ENCODE peak calls at places on chromosome 22, in nine cellular contexts. K, W, X, V, B, D, N, U and S are unnamed samples.

GRCh38 chr22:40310081-40310770 is 36.1 kb upstream of the ADSL start:
- DNase-seq in K (peak), W (no peak), X (no peak), V (no peak), B (no peak), D (no peak), N (peak), U (no peak), S (no peak)

GRCh38 chr22:45458532-45458931 is 44.2 kb upstream of the FBLN1 start:
- DNase-seq in K (no peak), W (no peak), X (no peak), V (no peak), B (no peak), D (no peak), N (no peak), U (no peak), S (no peak)

GRCh38 chr22:36184433-36185035 is 17.1 kb downstream of the APOL4 start:
- DNase-seq in K (no peak), W (no peak), X (no peak), V (no peak), B (no peak), D (no peak), N (no peak), U (no peak), S (no peak)

GRCh38 chr22:24335529-24335928 is 64.9 kb downstream of the SPECC1L start:
- DNase-seq in K (no peak), W (no peak), X (no peak), V (no peak), B (no peak), D (no peak), N (no peak), U (no peak), S (no peak)

GRCh38 chr22:49294656-49295464 is 532.8 kb downstream of the BRD1 start:
- DNase-seq in K (no peak), W (no peak), X (peak), V (no peak), B (no peak), D (no peak), N (no peak), U (no peak), S (no peak)

GRCh38 chr22:18023509-18024275 is 669 bp downstream of the MICAL3 start:
- DNase-seq in K (peak), W (peak), X (peak), V (peak), B (no peak), D (peak), N (peak), U (peak), S (peak)

GRCh38 chr22:49334589-49334873 is 493.1 kb downstream of the BRD1 start:
- DNase-seq in K (no peak), W (no peak), X (no peak), V (no peak), B (no peak), D (no peak), N (no peak), U (no peak), S (no peak)

GRCh38 chr22:22590136-22590891 is 31.2 kb upstream of the PRAME start:
- DNase-seq in K (no peak), W (no peak), X (no peak), V (no peak), B (no peak), D (no peak), N (no peak), U (no peak), S (no peak)

GRCh38 chr22:48712558-48712957 is 1115.1 kb downstream of the BRD1 start:
- DNase-seq in K (no peak), W (no peak), X (no peak), V (no peak), B (no peak), D (no peak), N (peak), U (peak), S (no peak)

GRCh38 chr22:28025333-28025732 is 106.3 kb upstream of the PITPNB start:
- DNase-seq in K (no peak), W (peak), X (peak), V (no peak), B (no peak), D (no peak), N (peak), U (peak), S (no peak)

GRCh38 chr22:36331306-36331911 is 56.4 kb downstream of the MYH9 start:
- DNase-seq in K (peak), W (peak), X (peak), V (peak), B (peak), D (peak), N (peak), U (no peak), S (peak)

GRCh38 chr22:49039625-49040024 is 788.0 kb downstream of the BRD1 start:
- DNase-seq in K (no peak), W (no peak), X (no peak), V (no peak), B (peak), D (no peak), N (peak), U (no peak), S (no peak)

GRCh38 chr22:23067023-23067650 is 3.2 kb upstream of the GNAZ start:
- DNase-seq in K (peak), W (no peak), X (peak), V (no peak), B (no peak), D (peak), N (peak), U (peak), S (no peak)

GRCh38 chr22:35921777-35922176 is 106.8 kb downstream of the RBFOX2 start:
- DNase-seq in K (peak), W (peak), X (peak), V (peak), B (peak), D (peak), N (peak), U (peak), S (peak)

GRCh38 chr22:21975273-21975672 is 7.3 kb downstream of the TOP3B start:
- DNase-seq in K (no peak), W (no peak), X (no peak), V (no peak), B (no peak), D (no peak), N (no peak), U (no peak), S (no peak)

GRCh38 chr22:22673628-22674027 is 29.2 kb downstream of the GGTLC2 start:
- DNase-seq in K (no peak), W (no peak), X (no peak), V (no peak), B (no peak), D (no peak), N (no peak), U (no peak), S (no peak)

GRCh38 chr22:22770280-22770871 is 117.2 kb upstream of the IGLL5 start:
- DNase-seq in K (peak), W (peak), X (peak), V (peak), B (peak), D (peak), N (no peak), U (no peak), S (peak)

GRCh38 chr22:36298601-36299000 is 45.7 kb downstream of the APOL1 start:
- DNase-seq in K (no peak), W (no peak), X (no peak), V (no peak), B (no peak), D (no peak), N (no peak), U (no peak), S (no peak)

GRCh38 chr22:35335936-35336781 is 36.5 kb downstream of the TOM1 start:
- DNase-seq in K (no peak), W (no peak), X (peak), V (no peak), B (no peak), D (no peak), N (peak), U (no peak), S (no peak)

GRCh38 chr22:33404723-33405122 is 346.5 kb upstream of the SYN3 start:
- DNase-seq in K (no peak), W (no peak), X (no peak), V (no peak), B (peak), D (no peak), N (no peak), U (no peak), S (no peak)

GRCh38 chr22:36406139-36406538 is 18.4 kb upstream of the MYH9 start:
- DNase-seq in K (no peak), W (no peak), X (no peak), V (no peak), B (no peak), D (no peak), N (no peak), U (no peak), S (no peak)

GRCh38 chr22:32776800-32777199 is 24.7 kb upstream of the TIMP3 start:
- DNase-seq in K (no peak), W (no peak), X (no peak), V (no peak), B (no peak), D (no peak), N (no peak), U (no peak), S (no peak)

GRCh38 chr22:48635825-48636224 is 1191.8 kb downstream of the BRD1 start:
- DNase-seq in K (peak), W (no peak), X (no peak), V (no peak), B (no peak), D (no peak), N (no peak), U (no peak), S (no peak)

DNA sequence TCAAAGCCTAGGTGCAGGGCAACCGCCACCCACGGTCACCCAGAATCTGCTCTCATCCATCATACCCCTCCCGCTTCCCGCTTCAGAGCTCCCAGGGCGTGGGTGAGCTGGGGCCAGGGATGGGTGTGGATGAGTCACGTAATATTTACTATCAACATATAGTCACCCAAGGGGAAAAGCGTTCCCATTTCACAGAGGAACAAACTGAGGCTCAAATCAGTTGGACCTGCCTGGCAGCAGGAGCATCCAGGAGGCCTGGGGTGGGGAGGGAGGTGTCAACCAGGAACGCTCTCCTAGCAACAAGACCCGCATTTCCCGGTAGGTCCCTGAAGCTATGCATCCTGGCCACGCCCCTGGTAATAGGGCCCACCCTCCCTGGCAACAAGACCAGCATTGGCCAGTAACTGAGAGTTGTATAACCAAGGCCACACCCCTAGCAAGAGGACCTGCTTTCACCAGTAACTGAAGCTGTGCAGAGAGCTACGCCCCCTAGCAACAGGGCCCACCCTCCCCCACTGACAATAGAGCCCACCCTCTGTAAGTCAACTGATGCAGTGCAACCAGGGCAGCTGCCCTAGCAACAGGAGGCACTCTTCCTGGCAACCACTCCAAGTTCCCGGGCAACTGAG is 32.7 kb upstream of the TXNRD2 start:
- DNase-seq in K (peak), W (peak), X (peak), V (peak), B (peak), D (peak), N (no peak), U (no peak), S (no peak)
- TF ChIP-seq CTCF in K (no peak), W (no peak), X (no peak), V (no peak), B (no peak), D (no peak), N (no peak), U (no peak), S (no peak)

GRCh38 chr22:41446057-41446501 is 522 bp downstream of the TOB2 start:
- DNase-seq in K (peak), W (peak), X (peak), V (no peak), B (no peak), D (peak), N (peak), U (no peak), S (no peak)
- TF ChIP-seq EP300 in K (no peak), W (no peak), X (no peak), V (no peak), B (no peak), D (no peak), N (no peak), U (no peak), S (no peak)

DNA sequence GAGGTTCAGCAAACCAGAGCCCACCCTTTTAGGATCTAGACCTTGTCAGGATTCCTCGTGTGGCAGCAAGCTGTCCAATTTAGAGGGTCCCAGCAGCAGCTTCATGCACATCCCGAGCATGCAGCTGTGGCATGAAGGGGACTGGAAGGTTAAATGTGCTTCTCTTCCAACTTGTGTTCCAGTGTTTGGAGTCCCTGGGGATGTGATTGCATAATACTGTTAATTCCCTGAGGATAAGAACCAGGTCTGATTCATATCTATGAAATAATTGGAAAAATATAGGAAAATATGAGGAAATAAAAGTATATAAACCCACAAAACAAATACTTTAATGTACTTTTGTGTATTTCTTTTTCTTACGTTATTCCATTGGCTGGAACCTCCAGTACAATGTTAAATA is 130.5 kb downstream of the MORC2 start:
- DNase-seq in K (no peak), W (no peak), X (no peak), V (no peak), B (no peak), D (no peak), N (no peak), U (no peak), S (no peak)
- H3K27ac ChIP-seq in K (no peak), W (no peak), X (no peak), V (no peak), B (no peak), D (no peak), N (no peak), U (peak), S (no peak)

DNA sequence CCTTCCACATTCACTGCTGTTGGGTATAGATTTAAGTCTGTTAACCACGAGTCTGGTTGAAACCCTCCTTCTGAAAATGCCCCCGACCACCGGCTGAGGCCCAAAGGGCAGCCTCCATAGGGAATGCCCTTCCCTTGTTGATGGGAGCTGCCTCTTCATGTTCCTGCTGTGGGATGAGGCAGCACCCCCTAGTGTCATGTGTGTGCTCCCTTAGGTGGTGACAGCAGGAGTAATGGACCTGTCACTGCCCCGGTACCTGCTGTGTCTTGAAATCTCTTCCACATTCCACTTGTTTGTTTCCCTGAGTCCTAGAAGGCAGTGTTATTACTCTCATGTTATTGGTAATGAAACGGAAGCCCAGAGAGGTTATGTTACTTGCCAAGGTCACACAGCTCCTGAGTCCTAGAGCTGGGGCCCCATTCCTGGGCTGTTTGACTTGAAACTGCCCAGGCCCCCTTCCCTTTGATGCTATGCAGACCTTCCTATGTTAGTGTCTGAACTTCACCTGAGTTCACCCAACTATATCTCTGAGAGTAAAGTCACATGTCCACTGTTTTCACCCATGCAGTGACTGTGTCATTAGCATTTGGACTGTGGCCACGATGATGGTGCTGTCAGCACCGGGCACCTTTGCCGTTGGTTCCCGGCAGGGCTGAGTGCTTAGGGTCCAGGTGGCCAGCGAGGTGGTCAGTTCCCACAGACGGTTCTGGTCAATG is 234.3 kb downstream of the TBC1D22A start:
- DNase-seq in K (no peak), W (peak), X (no peak), V (peak), B (peak), D (no peak), N (peak), U (no peak), S (no peak)
- TF ChIP-seq CTCF in K (no peak), W (peak), X (no peak), V (peak), B (peak), D (no peak), N (no peak), U (no peak), S (no peak)

GRCh38 chr22:26746311-26746710 is 88.9 kb downstream of the MIAT start:
- DNase-seq in K (no peak), W (no peak), X (no peak), V (no peak), B (no peak), D (no peak), N (no peak), U (no peak), S (no peak)

GRCh38 chr22:26744892-26745808 is 87.8 kb downstream of the MIAT start:
- DNase-seq in K (peak), W (no peak), X (no peak), V (peak), B (no peak), D (no peak), N (no peak), U (no peak), S (no peak)

GRCh38 chr22:26753125-26753862 is 95.9 kb downstream of the MIAT start:
- DNase-seq in K (no peak), W (no peak), X (no peak), V (peak), B (no peak), D (no peak), N (no peak), U (no peak), S (no peak)

GRCh38 chr22:26751217-26751616 is 93.8 kb downstream of the MIAT start:
- DNase-seq in K (no peak), W (no peak), X (no peak), V (peak), B (no peak), D (no peak), N (no peak), U (no peak), S (no peak)

DNA sequence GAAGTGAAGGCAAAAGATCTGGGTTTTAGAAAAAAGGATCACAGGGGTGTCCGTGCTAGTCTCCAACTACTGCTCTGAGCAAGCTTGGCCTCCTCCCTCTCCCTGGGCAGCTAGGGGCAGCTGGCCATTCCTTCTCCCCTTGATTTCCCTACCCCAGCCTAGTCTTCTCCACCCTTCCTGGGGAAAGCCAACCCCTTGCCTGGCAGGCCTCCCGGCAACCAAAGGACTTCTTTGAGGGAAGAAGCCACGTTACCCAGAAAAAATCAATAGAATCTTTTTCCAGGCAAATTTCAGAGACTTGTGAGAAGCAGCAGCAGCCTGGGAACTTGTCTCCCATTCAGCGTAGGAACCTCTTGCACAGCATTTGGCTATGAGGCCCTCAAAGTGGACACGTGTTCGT is 91.5 kb downstream of the MIAT start:
- DNase-seq in K (no peak), W (no peak), X (no peak), V (no peak), B (no peak), D (no peak), N (no peak), U (no peak), S (no peak)
- TF ChIP-seq EP300 in K (no peak), W (no peak), X (no peak), V (no peak), B (no peak), D (no peak), N (no peak), U (no peak), S (no peak)

GRCh38 chr22:38867124-38867455 is 4.9 kb downstream of the CBX6 start:
- DNase-seq in K (no peak), W (no peak), X (no peak), V (no peak), B (no peak), D (no peak), N (no peak), U (no peak), S (no peak)

GRCh38 chr22:38867496-38868285 is 4.3 kb downstream of the CBX6 start:
- DNase-seq in K (no peak), W (no peak), X (no peak), V (no peak), B (no peak), D (peak), N (peak), U (peak), S (no peak)

GRCh38 chr22:38866024-38866398 is 6.0 kb downstream of the CBX6 start:
- DNase-seq in K (no peak), W (no peak), X (no peak), V (no peak), B (no peak), D (no peak), N (peak), U (peak), S (no peak)

GRCh38 chr22:38865201-38866023 is 6.6 kb downstream of the CBX6 start:
- DNase-seq in K (no peak), W (no peak), X (no peak), V (no peak), B (no peak), D (peak), N (peak), U (peak), S (no peak)

DNA sequence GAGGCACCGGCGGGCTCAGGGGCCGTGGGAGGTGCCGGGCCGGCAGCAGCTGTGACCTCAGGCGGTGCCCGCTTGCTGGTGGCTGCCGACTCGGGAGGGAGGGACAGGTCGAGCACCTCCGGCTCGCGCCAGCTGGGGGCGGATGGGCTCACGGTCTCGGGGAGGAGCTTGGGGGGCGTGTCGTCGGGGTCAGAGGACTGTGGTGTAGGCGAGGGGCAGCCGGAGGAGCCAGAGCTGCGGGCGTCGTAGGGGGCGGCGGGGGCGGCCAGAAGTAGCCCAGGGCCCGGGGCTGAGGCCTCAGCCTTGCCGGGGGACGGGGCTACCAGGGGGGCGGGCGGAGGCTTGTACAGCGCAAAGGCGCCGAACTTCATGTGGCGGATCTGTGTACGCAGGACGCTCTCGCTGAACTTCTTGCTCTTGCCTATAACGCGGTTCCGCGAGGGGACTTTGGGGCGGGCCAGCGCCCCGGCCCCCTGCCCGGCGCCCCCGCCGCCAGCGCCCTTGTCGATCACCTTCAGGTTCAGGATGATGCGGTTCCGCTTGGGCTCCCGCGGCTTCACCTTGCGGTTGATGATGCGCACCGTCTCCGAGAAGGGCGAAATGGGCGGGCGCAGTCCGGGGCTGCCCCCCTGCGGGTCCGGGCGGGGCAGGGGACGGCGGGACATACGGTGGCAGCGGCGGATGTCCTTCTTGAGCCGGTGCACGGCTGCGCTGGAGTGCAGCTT is 5.5 kb downstream of the CBX6 start:
- DNase-seq in K (no peak), W (no peak), X (no peak), V (no peak), B (no peak), D (peak), N (peak), U (peak), S (no peak)
- H3K27ac ChIP-seq in K (no peak), W (no peak), X (peak), V (no peak), B (no peak), D (no peak), N (peak), U (no peak), S (peak)